ENCODE peak calls at places on chromosomes 3 and 15, in six cellular contexts. Q is ureter; D is AG20443; O is heart left ventricle; T is stimulated activated CD4-positive, alpha-beta T cell treated with anti-CD3 and anti-CD28 coated beads, Interleukin-1b, Interleukin-23, amount 100 ng/mL, for 48 hours; S is naive thymus-derived CD4-positive, alpha-beta T cell. U is an unnamed sample.

GRCh38 chr3:189324538-189325138 is 152.9 kb downstream of the TPRG1 start:
- DNase-seq in Q (peak; percentile 82), D (peak; percentile 32), O (no peak), T (peak; percentile 90), S (peak; percentile 90), U (peak; percentile 98)

GRCh38 chr15:75723847-75724660 is 11.4 kb upstream of the CSPG4 start:
- DNase-seq in Q (peak; percentile 93), D (peak; percentile 98), O (peak; percentile 95), T (peak; percentile 42), S (no peak), U (peak; percentile 97)

GRCh38 chr15:83144771-83145170 is 37.3 kb downstream of the TM6SF1 start:
- DNase-seq in Q (no peak), D (no peak), O (no peak), T (no peak), S (no peak), U (no peak)

GRCh38 chr15:55586808-55587207 is 1.3 kb downstream of the PYGO1 start:
- DNase-seq in Q (no peak), D (no peak), O (no peak), T (no peak), S (no peak), U (no peak)

GRCh38 chr3:141405025-141405424 is 36.7 kb downstream of the ZBTB38 start:
- DNase-seq in Q (no peak), D (no peak), O (no peak), T (no peak), S (no peak), U (no peak)

GRCh38 chr3:10619989-10620832 is 114.8 kb upstream of the ATP2B2 start:
- DNase-seq in Q (no peak), D (no peak), O (no peak), T (no peak), S (no peak), U (no peak)

GRCh38 chr3:141367038-141367730 is 1.1 kb upstream of the ZBTB38 start:
- DNase-seq in Q (no peak), D (peak; percentile 88), O (no peak), T (no peak), S (no peak), U (no peak)

GRCh38 chr3:54988302-54989022 is 60.6 kb upstream of the LRTM1 start:
- DNase-seq in Q (peak; percentile 46), D (peak; percentile 70), O (peak; percentile 73), T (no peak), S (no peak), U (no peak)

GRCh38 chr15:32042269-32042996 is 12.1 kb downstream of the CHRNA7 start:
- DNase-seq in Q (no peak), D (no peak), O (no peak), T (no peak), S (no peak), U (peak; percentile 9)

GRCh38 chr15:27866505-27867165 is 232.5 kb downstream of the OCA2 start:
- DNase-seq in Q (no peak), D (no peak), O (no peak), T (no peak), S (no peak), U (no peak)

GRCh38 chr15:77178421-77178820 is 107.5 kb upstream of the TSPAN3 start:
- DNase-seq in Q (no peak), D (no peak), O (no peak), T (no peak), S (no peak), U (no peak)

GRCh38 chr3:58560771-58561311 is 16.4 kb downstream of the FAM107A start:
- DNase-seq in Q (no peak), D (peak; percentile 90), O (no peak), T (no peak), S (no peak), U (peak; percentile 67)

GRCh38 chr15:56293495-56294292 is 50.0 kb upstream of the RFX7 start:
- DNase-seq in Q (no peak), D (no peak), O (no peak), T (no peak), S (no peak), U (no peak)

GRCh38 chr3:123803521-123803920 is 80.6 kb downstream of the MYLK start:
- DNase-seq in Q (no peak), D (no peak), O (no peak), T (no peak), S (no peak), U (no peak)

GRCh38 chr3:134355416-134355815 is 18.8 kb downstream of the AMOTL2 start:
- DNase-seq in Q (no peak), D (no peak), O (no peak), T (no peak), S (no peak), U (no peak)

GRCh38 chr3:112405845-112406244 is 72.9 kb downstream of the CD200 start:
- DNase-seq in Q (no peak), D (no peak), O (no peak), T (peak; percentile 64), S (no peak), U (no peak)

GRCh38 chr15:31080618-31081017 is 20.9 kb downstream of the TRPM1 start:
- DNase-seq in Q (no peak), D (no peak), O (peak; percentile 59), T (peak; percentile 16), S (no peak), U (peak; percentile 39)

GRCh38 chr3:140093742-140094141 is 158.8 kb downstream of the CLSTN2 start:
- DNase-seq in Q (peak; percentile 66), D (peak; percentile 32), O (peak; percentile 74), T (no peak), S (no peak), U (no peak)

GRCh38 chr3:130354430-130354829 is 9.0 kb downstream of the COL6A5 start:
- DNase-seq in Q (no peak), D (no peak), O (no peak), T (no peak), S (no peak), U (no peak)

GRCh38 chr15:90869601-90870353 is 1.4 kb downstream of the FURIN start:
- DNase-seq in Q (no peak), D (peak; percentile 64), O (peak; percentile 87), T (peak; percentile 79), S (no peak), U (no peak)

GRCh38 chr3:3799173-3800075 is at the start of gene LRRN1:
- DNase-seq in Q (peak; percentile 55), D (peak; percentile 21), O (peak; percentile 48), T (peak; percentile 53), S (peak; percentile 11), U (peak; percentile 3)

GRCh38 chr15:45790325-45790943 is 155.6 kb downstream of the SQOR start:
- DNase-seq in Q (no peak), D (peak; percentile 43), O (no peak), T (no peak), S (no peak), U (peak; percentile 10)

U was measured in A549.